ENCODE peak calls at places on chromosomes 11 and 22, in four cellular contexts. O is GM12878, R is HepG2, F is K562. S is an unnamed sample.

GRCh38 chr11:66854231-66854661 is 2.6 kb upstream of the LRFN4 start:
- DNase-seq in R (no peak), F (no peak), O (no peak), S (no peak)

GRCh38 chr11:68632802-68633201 is 51.5 kb upstream of the GAL start:
- DNase-seq in R (peak), O (no peak), F (peak), S (peak)

GRCh38 chr11:36292311-36292722 is 3.1 kb upstream of the COMMD9 start:
- DNase-seq in O (peak), F (peak), R (no peak), S (peak)

GRCh38 chr11:102306048-102306575 is 11.2 kb upstream of the BIRC3 start:
- DNase-seq in F (no peak), O (no peak), R (no peak), S (peak)

GRCh38 chr11:128042290-128042751 is 545.0 kb downstream of the ETS1 start:
- DNase-seq in R (no peak), O (no peak), F (no peak), S (peak)

GRCh38 chr11:128171496-128171895 is 415.9 kb downstream of the ETS1 start:
- DNase-seq in R (no peak), F (no peak), O (no peak), S (no peak)

GRCh38 chr11:2777871-2778629 is 78.3 kb upstream of the KCNQ1OT1 start:
- DNase-seq in F (peak), O (no peak), R (no peak), S (peak)

GRCh38 chr11:67302571-67303131 is 679 bp upstream of the SSH3 start:
- DNase-seq in O (no peak), F (no peak), R (no peak), S (no peak)

GRCh38 chr22:30635273-30636225 is at the start of gene SLC35E4:
- DNase-seq in O (peak), F (peak), R (peak), S (peak)

GRCh38 chr22:41229730-41230398 is 10.9 kb downstream of the CHADL start:
- DNase-seq in R (no peak), O (no peak), F (no peak), S (no peak)

GRCh38 chr11:124627546-124627945 is 4.9 kb downstream of the TBRG1 start:
- DNase-seq in R (no peak), F (no peak), O (no peak), S (no peak)

GRCh38 chr22:36010913-36011312 is 17.7 kb downstream of the RBFOX2 start:
- DNase-seq in R (no peak), O (no peak), F (no peak), S (peak)

GRCh38 chr11:65506770-65507485 is 8.1 kb downstream of the MALAT1 start:
- DNase-seq in O (no peak), R (no peak), F (no peak), S (no peak)

GRCh38 chr22:36577019-36577418 is 48.1 kb upstream of the EIF3D start:
- DNase-seq in R (peak), O (no peak), F (no peak), S (no peak)

GRCh38 chr11:8344346-8344745 is 80.7 kb upstream of the LMO1 start:
- DNase-seq in R (no peak), F (no peak), O (no peak), S (no peak)

GRCh38 chr22:50724616-50725015 is 13.4 kb upstream of the ACR start:
- DNase-seq in R (no peak), F (no peak), O (no peak), S (no peak)

GRCh38 chr11:116853461-116854073 is 16.1 kb upstream of the APOA1 start:
- DNase-seq in O (peak), F (no peak), R (no peak), S (no peak)

GRCh38 chr11:47979378-47980092 is 824 bp upstream of the PTPRJ start:
- DNase-seq in F (no peak), O (no peak), R (no peak), S (peak)

GRCh38 chr22:19879248-19879575 is 24.5 kb upstream of the GNB1L start:
- DNase-seq in O (no peak), F (no peak), R (no peak), S (peak)

GRCh38 chr22:17192186-17192585 is 27.0 kb downstream of the ADA2 start:
- DNase-seq in R (no peak), F (no peak), O (no peak), S (no peak)

GRCh38 chr11:30107899-30108298 is 91.1 kb upstream of the KCNA4 start:
- DNase-seq in O (no peak), F (no peak), R (no peak), S (no peak)

GRCh38 chr11:13220148-13220547 is 57.4 kb upstream of the BMAL1 start:
- DNase-seq in O (no peak), R (no peak), F (no peak), S (peak)

GRCh38 chr11:13221722-13222121 is 55.9 kb upstream of the BMAL1 start:
- DNase-seq in F (no peak), O (no peak), R (no peak), S (no peak)

GRCh38 chr11:13223112-13223511 is 54.5 kb upstream of the BMAL1 start:
- DNase-seq in R (no peak), O (no peak), F (no peak), S (peak)

GRCh38 chr11:13224324-13224723 is 53.3 kb upstream of the BMAL1 start:
- DNase-seq in R (no peak), O (no peak), F (no peak), S (no peak)

DNA sequence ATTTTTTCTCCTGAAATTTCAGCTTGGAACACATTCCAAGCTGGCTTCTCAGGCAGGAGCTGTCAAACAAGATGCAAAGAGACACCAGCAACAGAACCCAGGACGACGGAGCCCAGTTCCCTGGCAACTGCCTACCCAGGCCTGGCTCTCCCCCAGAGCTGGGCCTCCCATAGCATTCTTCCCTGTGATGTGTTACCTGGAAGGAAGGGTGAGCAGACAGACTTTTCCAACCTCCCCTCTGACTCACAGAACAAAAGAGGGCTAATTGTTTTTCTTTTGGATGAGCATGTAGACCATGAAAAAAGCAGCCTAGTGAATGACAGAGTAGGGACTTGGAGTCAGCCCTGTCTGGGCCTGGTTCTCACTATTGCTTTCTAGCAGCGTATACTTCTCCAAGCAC is 55.3 kb upstream of the BMAL1 start:
- DNase-seq in F (no peak), O (no peak), R (no peak), S (no peak)
- TF ChIP-seq FOXM1 in F (no peak), O (no peak), R (no peak), S (no peak)

GRCh38 chr11:71207996-71208774 is 44.2 kb downstream of the SHANK2 start:
- DNase-seq in R (no peak), F (no peak), O (no peak), S (no peak)

GRCh38 chr11:71204294-71204693 is 48.1 kb downstream of the SHANK2 start:
- DNase-seq in O (no peak), R (no peak), F (no peak), S (no peak)

GRCh38 chr11:71207563-71207962 is 44.8 kb downstream of the SHANK2 start:
- DNase-seq in F (no peak), R (no peak), O (no peak), S (no peak)

GRCh38 chr11:71204748-71205664 is 47.4 kb downstream of the SHANK2 start:
- DNase-seq in O (no peak), R (no peak), F (no peak), S (no peak)

GRCh38 chr11:71206186-71206585 is 46.2 kb downstream of the SHANK2 start:
- DNase-seq in O (no peak), R (no peak), F (no peak), S (no peak)
- TF ChIP-seq SMC3 in O (no peak), R (no peak), F (no peak), S (no peak)

DNA sequence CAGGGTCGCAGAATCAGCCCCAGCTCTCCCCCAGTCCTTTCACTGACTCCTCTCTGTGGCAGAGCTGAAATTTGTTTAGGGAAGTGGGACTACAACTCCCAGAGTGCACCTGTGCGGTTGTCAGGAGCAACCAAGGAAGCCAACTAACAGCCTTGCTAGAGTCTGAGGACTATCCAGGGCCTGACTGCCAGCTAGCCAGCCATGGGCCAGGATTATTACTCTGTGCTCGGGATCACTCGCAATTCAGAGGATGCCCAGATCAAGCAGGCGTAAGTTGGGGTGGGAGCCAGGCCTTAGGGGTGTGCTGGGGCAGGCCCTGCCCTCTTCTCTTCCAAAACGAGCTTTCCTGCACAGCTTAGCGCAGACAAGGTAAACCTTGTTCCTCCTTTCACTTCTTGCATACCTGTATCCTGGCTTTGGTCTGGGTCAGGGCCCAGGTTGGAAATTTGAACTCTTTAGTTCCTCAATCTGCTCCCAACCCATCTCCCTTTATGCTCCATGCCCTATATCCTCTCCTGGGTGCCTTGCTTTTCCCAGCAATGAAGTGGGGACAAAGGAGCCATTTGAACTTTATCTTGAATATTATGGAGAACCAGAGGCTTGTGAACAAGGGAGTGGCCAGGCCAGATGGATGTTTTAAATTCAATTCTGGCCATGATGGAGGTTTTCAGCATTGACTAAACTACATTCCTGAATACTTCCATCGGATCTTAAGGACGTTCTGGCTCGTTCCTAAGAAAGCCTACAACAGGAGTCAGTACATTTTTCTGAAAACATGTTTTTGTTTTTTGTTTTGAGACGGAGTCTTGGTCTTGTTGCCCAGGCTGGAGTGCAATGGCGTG is at the start of gene DNAJB13:
- DNase-seq in O (peak), F (peak), R (peak), S (peak)
- TF ChIP-seq FOXM1 in O (no peak), F (no peak), R (no peak), S (no peak)

GRCh38 chr11:123194308-123195181 is 503 bp downstream of the CLMP start:
- DNase-seq in O (no peak), F (no peak), R (no peak), S (peak)
- TF ChIP-seq SMC3 in O (no peak), F (no peak), R (no peak), S (no peak)

GRCh38 chr22:47036352-47036751 is 273.9 kb downstream of the TBC1D22A start:
- DNase-seq in O (no peak), R (no peak), F (no peak), S (no peak)
- TF ChIP-seq FOXM1 in O (no peak), R (no peak), F (no peak), S (no peak)

GRCh38 chr11:46309669-46310288 is 32.3 kb downstream of the CREB3L1 start:
- DNase-seq in R (no peak), O (no peak), F (peak), S (no peak)
- TF ChIP-seq SMC3 in R (no peak), O (no peak), F (no peak), S (no peak)

DNA sequence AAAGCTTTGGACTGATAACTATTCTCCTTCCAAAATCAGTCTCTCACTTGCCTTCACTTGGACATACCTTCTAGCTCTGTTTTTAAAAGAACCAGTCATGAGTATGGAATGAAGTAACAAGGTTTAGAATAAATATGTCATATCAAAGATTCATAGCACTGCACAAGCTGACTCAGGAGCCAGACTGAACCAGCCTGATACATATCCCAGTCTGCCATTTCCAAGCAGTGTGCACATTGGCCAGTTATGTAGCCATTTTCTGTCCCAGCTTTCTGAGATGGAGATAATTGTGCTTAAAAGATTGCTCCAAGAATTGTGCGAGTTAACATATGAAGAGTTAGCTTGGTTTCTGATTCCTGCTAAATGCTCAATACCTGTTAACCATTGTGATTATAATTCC is 311.3 kb downstream of the C11orf87 start:
- DNase-seq in O (no peak), F (no peak), R (no peak), S (no peak)
- TF ChIP-seq FOXM1 in O (no peak), F (no peak), R (no peak), S (no peak)

GRCh38 chr22:23815781-23816551 is 22.8 kb downstream of the DERL3 start:
- DNase-seq in F (no peak), O (no peak), R (no peak), S (peak)
- TF ChIP-seq SMC3 in F (no peak), O (no peak), R (no peak), S (no peak)

GRCh38 chr11:130911306-130911705 is 5.0 kb downstream of the SNX19 start:
- DNase-seq in R (no peak), O (no peak), F (no peak), S (no peak)
- TF ChIP-seq FOXM1 in R (no peak), O (no peak), F (no peak), S (no peak)